ENCODE peak calls at places on chromosomes 1 and 21, in ten cellular contexts. O is effector CD4-positive, alpha-beta T cell; R is psoas muscle; S is endothelial cell; U is stimulated activated CD4-positive, alpha-beta T cell treated with anti-CD3 and anti-CD28 coated beads, Interleukin-2, amount 100 ng/mL, for 48 hours; I is HEK293T; L is activated T-cell treated with anti-CD3 and anti-CD28 coated beads, Interleukin-2, amount 50 U/mL, for 72 hours; H is neural crest cell; B is GM12865; E is GM23338. Y is an unnamed sample.

GRCh38 chr1:40384887-40385286 is 11.4 kb downstream of the SMAP2 start:
- DNase-seq in I (no peak), S (no peak), O (no peak), E (no peak), L (peak; percentile 43), H (no peak), B (peak; percentile 66), R (no peak), U (no peak), Y (no peak)

GRCh38 chr1:41381691-41382530 is 20.7 kb downstream of the FOXO6 start:
- DNase-seq in E (peak; percentile 68), I (no peak), B (no peak), O (no peak), L (peak; percentile 58), R (peak; percentile 63), H (no peak), S (no peak), U (no peak), Y (peak; percentile 82)

GRCh38 chr1:56156937-56157336 is 422.4 kb downstream of the PLPP3 start:
- DNase-seq in I (no peak), H (no peak), L (no peak), S (no peak), B (peak; percentile 32), R (no peak), E (peak; percentile 21), U (no peak), O (no peak), Y (no peak)

GRCh38 chr1:58884706-58885661 is 101.1 kb upstream of the JUN start:
- DNase-seq in R (peak; percentile 52), H (no peak), E (no peak), O (no peak), B (no peak), U (no peak), I (no peak), S (no peak), L (peak; percentile 12), Y (no peak)

GRCh38 chr1:20202166-20202565 is 15.8 kb upstream of the PLA2G2C start:
- DNase-seq in S (no peak), U (no peak), H (no peak), I (no peak), E (no peak), B (no peak), L (no peak), R (no peak), O (no peak), Y (no peak)

GRCh38 chr1:172287207-172287606 is 133.3 kb upstream of the C1orf105 start:
- DNase-seq in S (no peak), L (no peak), U (no peak), O (no peak), R (peak; percentile 77), E (no peak), I (no peak), B (no peak), H (no peak), Y (no peak)

GRCh38 chr1:175857756-175858155 is 114.4 kb upstream of the TNR start:
- DNase-seq in S (no peak), H (no peak), U (no peak), E (no peak), O (no peak), L (no peak), R (no peak), I (no peak), B (no peak), Y (peak; percentile 57)

GRCh38 chr1:23638786-23639241 is 52.8 kb upstream of the RPL11 start:
- DNase-seq in L (no peak), E (no peak), R (no peak), S (no peak), B (no peak), H (no peak), U (no peak), O (no peak), I (no peak), Y (no peak)

GRCh38 chr1:23019851-23020625 is 770 bp downstream of the KDM1A start:
- DNase-seq in L (peak; percentile 39), O (peak; percentile 6), R (peak; percentile 25), E (peak; percentile 60), S (peak; percentile 57), H (peak; percentile 44), I (peak; percentile 34), U (peak; percentile 2), B (peak; percentile 56), Y (peak; percentile 90)

GRCh38 chr1:61692155-61692783 is 32.7 kb downstream of the TM2D1 start:
- DNase-seq in L (no peak), R (no peak), H (no peak), O (no peak), I (no peak), S (no peak), E (no peak), U (no peak), B (no peak), Y (no peak)

GRCh38 chr1:225998560-225999226 is 450 bp downstream of the SDE2 start:
- DNase-seq in H (no peak), B (peak; percentile 24), L (no peak), E (no peak), U (no peak), S (no peak), O (no peak), R (no peak), I (peak; percentile 34), Y (peak; percentile 23)

GRCh38 chr1:61853545-61853944 is 111.3 kb downstream of the PATJ start:
- DNase-seq in B (no peak), E (no peak), S (no peak), I (peak; percentile 33), L (no peak), O (no peak), H (no peak), R (no peak), U (no peak), Y (no peak)

GRCh38 chr1:207071426-207071825 is 17.2 kb upstream of the C4BPB start:
- DNase-seq in O (no peak), L (no peak), U (no peak), H (no peak), E (no peak), B (no peak), I (no peak), S (no peak), R (no peak), Y (no peak)

GRCh38 chr1:186790101-186790500 is 38.6 kb upstream of the PLA2G4A start:
- DNase-seq in E (no peak), I (no peak), B (no peak), O (no peak), S (no peak), R (no peak), H (no peak), U (no peak), L (no peak), Y (no peak)

GRCh38 chr1:246726881-246727280 is 2.7 kb downstream of the SCCPDH start:
- DNase-seq in S (no peak), E (no peak), R (no peak), O (no peak), I (no peak), L (no peak), H (no peak), B (no peak), U (no peak), Y (no peak)

GRCh38 chr1:84298688-84299535 is 2.6 kb upstream of the SAMD13 start:
- DNase-seq in S (peak; percentile 54), R (peak; percentile 26), U (peak; percentile 8), L (peak; percentile 33), I (peak; percentile 64), O (no peak), B (peak; percentile 45), H (peak; percentile 36), E (peak; percentile 53), Y (peak; percentile 85)

GRCh38 chr21:39141502-39141901 is 41.7 kb downstream of the PSMG1 start:
- DNase-seq in E (no peak), H (no peak), B (no peak), R (no peak), O (no peak), U (no peak), L (no peak), I (no peak), S (no peak), Y (peak; percentile 28)